ENCODE peak calls at places on chromosomes 11 and 22, in nine cellular contexts. B is IMR-90, T is prostate gland, Q is right lobe of liver, S is body of pancreas, J is transverse colon, W is spleen, M is endothelial cell of umbilical vein, P is thyroid gland. H is an unnamed sample. For H3K9me3, the result is how much of the 10 kb centered on the place peaks cover.

GRCh38 chr11:75105462-75105925 is 8.8 kb upstream of the OR2AT4 start:
- DNase-seq in B (no peak), T (no peak), Q (no peak), S (no peak), J (no peak), W (no peak), M (no peak), P (no peak), H (no peak)

GRCh38 chr11:77144196-77144853 is 16.3 kb downstream of the MYO7A start:
- DNase-seq in B (no peak), T (no peak), Q (no peak), S (no peak), J (no peak), W (no peak), M (no peak), P (no peak), H (no peak)

GRCh38 chr11:24064309-24064903 is 432.4 kb upstream of the LUZP2 start:
- DNase-seq in B (no peak), T (no peak), Q (no peak), S (no peak), J (no peak), W (no peak), M (no peak), P (no peak), H (no peak)

GRCh38 chr11:31240340-31240904 is 129.1 kb downstream of the DCDC1 start:
- DNase-seq in B (peak), T (peak), Q (no peak), S (peak), J (no peak), W (no peak), M (peak), P (peak), H (no peak)

GRCh38 chr11:78821371-78822306 is 247.0 kb upstream of the NARS2 start:
- DNase-seq in B (peak), T (no peak), Q (no peak), S (no peak), J (no peak), W (no peak), M (no peak), P (no peak), H (no peak)

GRCh38 chr22:35966314-35967045 is 62.1 kb downstream of the RBFOX2 start:
- DNase-seq in B (peak), T (no peak), Q (no peak), S (no peak), J (no peak), W (no peak), M (no peak), P (no peak), H (no peak)

GRCh38 chr11:108983621-108984020 is 318.8 kb downstream of the DDX10 start:
- DNase-seq in B (no peak), T (no peak), Q (no peak), S (no peak), J (no peak), W (no peak), M (no peak), P (no peak), H (no peak)

GRCh38 chr11:12539570-12539969 is 134.7 kb upstream of the TEAD1 start:
- DNase-seq in B (peak), T (no peak), Q (no peak), S (no peak), J (no peak), W (no peak), M (peak), P (no peak), H (no peak)

GRCh38 chr22:23230348-23231068 is 50.2 kb downstream of the BCR start:
- DNase-seq in B (no peak), T (no peak), Q (no peak), S (no peak), J (no peak), W (peak), M (no peak), P (no peak), H (no peak)

GRCh38 chr11:128472128-128473110 is 114.9 kb downstream of the ETS1 start:
- DNase-seq in B (peak), T (no peak), Q (no peak), S (no peak), J (no peak), W (no peak), M (peak), P (no peak), H (no peak)

GRCh38 chr11:35237860-35238715 is 99.1 kb downstream of the CD44 start:
- DNase-seq in B (no peak), T (no peak), Q (no peak), S (peak), J (peak), W (no peak), M (peak), P (peak), H (peak)

GRCh38 chr22:17802411-17802810 is 28.1 kb upstream of the BID start:
- DNase-seq in B (no peak), T (no peak), Q (no peak), S (no peak), J (no peak), W (no peak), M (no peak), P (no peak), H (no peak)

GRCh38 chr22:43945632-43946390 is 9.4 kb upstream of the SAMM50 start:
- DNase-seq in B (peak), T (peak), Q (peak), S (peak), J (peak), W (peak), M (peak), P (peak), H (peak)

GRCh38 chr22:31776231-31776630 is 22.4 kb downstream of the DEPDC5 start:
- DNase-seq in B (no peak), T (no peak), Q (no peak), S (no peak), J (no peak), W (no peak), M (peak), P (no peak), H (no peak)

GRCh38 chr22:39679652-39680051 is 109.1 kb downstream of the CACNA1I start:
- DNase-seq in B (no peak), T (no peak), Q (no peak), S (no peak), J (no peak), W (no peak), M (no peak), P (no peak), H (no peak)

GRCh38 chr11:46055371-46055770 is 65.9 kb downstream of the PHF21A start:
- DNase-seq in B (peak), T (no peak), Q (no peak), S (no peak), J (no peak), W (no peak), M (no peak), P (no peak), H (no peak)

GRCh38 chr11:61869636-61870428 is 21.5 kb downstream of the FADS3 start:
- DNase-seq in B (no peak), T (no peak), Q (no peak), S (no peak), J (no peak), W (no peak), M (no peak), P (no peak), H (no peak)

GRCh38 chr11:109707411-109707810 is 285.4 kb downstream of the C11orf87 start:
- DNase-seq in B (no peak), T (no peak), Q (no peak), S (no peak), J (no peak), W (no peak), M (no peak), P (no peak), H (no peak)

GRCh38 chr11:75654314-75654713 is 14.5 kb downstream of the MAP6 start:
- DNase-seq in B (peak), T (no peak), Q (no peak), S (no peak), J (no peak), W (no peak), M (no peak), P (no peak), H (no peak)

GRCh38 chr11:119192111-119192510 is 6.8 kb downstream of the NHERF4 start:
- DNase-seq in B (no peak), T (no peak), Q (no peak), S (no peak), J (no peak), W (peak), M (no peak), P (no peak), H (no peak)

GRCh38 chr11:129190087-129190486 is 2.0 kb downstream of the ARHGAP32 start:
- DNase-seq in B (no peak), T (no peak), Q (no peak), S (no peak), J (peak), W (no peak), M (no peak), P (no peak), H (no peak)

GRCh38 chr11:123718075-123718868 is 23.2 kb downstream of the ZNF202 start:
- DNase-seq in B (no peak), T (no peak), Q (no peak), S (no peak), J (no peak), W (no peak), M (no peak), P (no peak), H (no peak)

GRCh38 chr11:127567237-127567932 is 566.8 kb upstream of the KIRREL3 start:
- DNase-seq in B (no peak), T (no peak), Q (no peak), S (no peak), J (no peak), W (no peak), M (no peak), P (no peak), H (no peak)

GRCh38 chr11:8841899-8842298 is 69.1 kb upstream of the AKIP1 start:
- DNase-seq in B (peak), T (no peak), Q (no peak), S (no peak), J (no peak), W (no peak), M (peak), P (no peak), H (no peak)

GRCh38 chr11:96334219-96334618 is 8.8 kb downstream of the MAML2 start:
- DNase-seq in B (no peak), T (no peak), Q (no peak), S (no peak), J (no peak), W (no peak), M (no peak), P (no peak), H (no peak)

GRCh38 chr11:133843454-133843987 is 1.8 kb downstream of the SPATA19 start:
- DNase-seq in B (no peak), T (no peak), Q (no peak), S (no peak), J (no peak), W (no peak), M (no peak), P (peak), H (no peak)

GRCh38 chr11:11584446-11584810 is 37.4 kb downstream of the GALNT18 start:
- DNase-seq in B (peak), T (no peak), Q (no peak), S (no peak), J (no peak), W (no peak), M (no peak), P (peak), H (no peak)

GRCh38 chr11:83070878-83071640 is 638 bp downstream of the RAB30 start:
- DNase-seq in B (peak), T (peak), Q (peak), S (peak), J (peak), W (peak), M (no peak), P (peak), H (peak)

GRCh38 chr11:2797181-2797711 is 88.3 kb downstream of the CDKN1C start:
- DNase-seq in B (no peak), T (peak), Q (peak), S (peak), J (peak), W (peak), M (no peak), P (peak), H (peak)

GRCh38 chr11:75597636-75598035 is 35.6 kb downstream of the SERPINH1 start:
- DNase-seq in B (no peak), T (no peak), Q (no peak), S (no peak), J (no peak), W (no peak), M (peak), P (no peak), H (no peak)

GRCh38 chr11:2700415-2701211 is 819 bp upstream of the KCNQ1OT1 start:
- DNase-seq in B (no peak), T (peak), Q (peak), S (peak), J (peak), W (peak), M (peak), P (peak), H (peak)

GRCh38 chr11:77322506-77322905 is 21.0 kb upstream of the GDPD4 start:
- DNase-seq in B (peak), T (no peak), Q (no peak), S (peak), J (no peak), W (no peak), M (no peak), P (peak), H (no peak)

GRCh38 chr22:24412274-24412673 is 15.1 kb upstream of the ADORA2A start:
- DNase-seq in B (no peak), T (no peak), Q (no peak), S (no peak), J (no peak), W (no peak), M (no peak), P (no peak), H (peak)

GRCh38 chr22:47784367-47784983 is 1022.0 kb downstream of the TBC1D22A start:
- DNase-seq in B (no peak), T (no peak), Q (no peak), S (no peak), J (no peak), W (peak), M (no peak), P (no peak), H (no peak)

GRCh38 chr11:64284048-64284961 is at the start of gene BAD:
- DNase-seq in B (peak), T (peak), Q (peak), S (peak), J (peak), W (peak), M (peak), P (peak), H (peak)
- TF ChIP-seq POLR2A in B (peak), T (peak), Q (peak), S (peak), J (peak), W (no peak), M (peak), P (no peak), H (peak)

DNA sequence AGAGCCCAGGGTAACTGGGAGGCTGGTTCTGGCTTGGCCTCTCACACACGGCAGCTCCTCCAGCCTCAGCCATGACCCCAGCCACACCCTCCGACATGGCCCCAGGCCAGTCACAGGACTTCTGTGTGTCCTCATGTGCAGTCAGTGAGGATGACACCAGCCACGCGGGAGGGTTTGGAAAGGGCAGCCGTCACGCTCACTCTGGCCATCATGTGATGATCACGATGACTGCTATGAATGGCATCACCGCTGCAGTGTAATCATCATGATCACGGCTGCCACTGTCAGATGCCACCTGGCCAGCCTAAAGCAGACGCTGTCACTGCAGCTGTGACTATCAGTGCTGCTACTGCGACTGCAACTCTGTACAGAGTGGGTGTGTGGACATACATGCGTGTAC is 640.9 kb downstream of the BRD1 start:
- DNase-seq in B (no peak), T (no peak), Q (no peak), S (no peak), J (no peak), W (peak), M (no peak), P (no peak), H (peak)
- H3K9me3 ChIP-seq in B (half or more), T (under half), Q (under half), S (under half), J (under half), W (under half), M (under half), P (under half), H (under half)

DNA sequence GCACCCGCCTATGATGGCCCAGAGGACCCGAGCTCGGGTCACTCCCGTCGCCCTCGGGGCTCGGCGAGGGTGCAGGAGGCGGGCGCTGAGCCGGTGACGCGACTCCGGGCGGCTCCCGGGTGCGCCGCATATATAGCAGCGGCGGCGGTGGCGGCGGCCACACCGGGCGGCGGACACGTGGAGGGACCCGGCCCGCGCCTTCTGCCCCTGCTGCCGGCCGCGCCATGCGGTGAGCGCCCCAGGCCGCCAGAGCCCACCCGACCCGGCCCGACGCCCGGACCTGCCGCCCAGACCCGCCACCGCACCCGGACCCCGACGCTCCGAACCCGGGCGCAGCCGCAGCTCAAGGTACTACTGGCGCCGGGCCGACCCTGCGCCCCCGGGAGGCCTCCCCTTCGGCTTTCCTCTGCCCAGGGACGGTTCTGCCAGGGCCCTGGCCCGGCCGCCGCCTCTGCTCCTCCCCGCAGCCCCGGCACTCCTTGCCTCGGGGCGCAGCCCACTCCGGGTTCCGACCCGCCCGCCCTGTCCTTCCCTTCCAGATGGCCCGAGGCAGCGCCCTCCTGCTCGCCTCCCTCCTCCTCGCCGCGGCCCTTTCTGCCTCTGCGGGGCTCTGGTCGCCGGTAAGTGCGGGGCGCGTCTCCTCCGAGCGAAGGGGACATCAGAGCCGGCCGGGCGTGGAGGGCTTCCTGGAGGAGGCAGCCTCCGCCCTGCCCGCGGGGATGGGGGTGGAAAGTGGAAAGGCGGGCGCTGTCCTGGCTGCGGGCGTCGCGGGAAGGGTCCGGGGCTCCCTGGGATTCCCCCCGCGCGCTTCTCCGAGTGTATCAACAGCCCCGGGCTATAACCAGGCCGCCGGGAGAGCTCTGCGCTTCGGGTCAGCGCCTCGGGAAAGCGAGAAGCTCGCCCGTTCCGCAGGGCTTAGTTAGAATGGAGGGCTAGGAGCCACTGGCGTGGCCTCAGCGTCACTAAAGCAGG is at the start of gene GAL:
- DNase-seq in B (no peak), T (no peak), Q (no peak), S (no peak), J (no peak), W (no peak), M (no peak), P (no peak), H (no peak)
- TF ChIP-seq POLR2A in B (no peak), T (no peak), Q (no peak), S (no peak), J (no peak), W (no peak), M (no peak), P (no peak), H (no peak)

DNA sequence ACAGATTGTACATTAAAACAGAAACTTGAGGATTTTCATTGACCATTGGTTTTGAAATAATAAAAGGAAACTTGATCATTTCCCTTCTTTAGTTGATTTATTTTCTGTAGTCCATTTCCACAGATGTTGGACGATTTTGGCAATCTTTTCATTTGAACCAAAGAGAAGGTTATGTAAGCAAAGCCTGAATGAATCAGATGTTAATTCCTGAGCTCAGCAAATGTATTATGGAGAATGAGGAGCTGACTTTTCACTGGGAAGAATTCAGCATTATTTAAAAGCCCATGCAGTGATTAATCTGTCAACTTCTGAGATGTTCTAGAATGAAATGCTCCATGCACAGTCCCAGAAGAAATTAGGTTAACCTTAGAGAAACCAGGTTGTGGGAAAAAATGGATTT is 29.0 kb downstream of the ELMOD1 start:
- DNase-seq in B (peak), T (no peak), Q (no peak), S (no peak), J (no peak), W (no peak), M (peak), P (no peak), H (no peak)
- H3K9me3 ChIP-seq in B (under half), T (under half), Q (under half), S (under half), J (under half), W (under half), M (under half), P (under half), H (under half)

GRCh38 chr11:15651033-15651432 is 536.3 kb downstream of the INSC start:
- DNase-seq in B (no peak), T (no peak), Q (no peak), S (no peak), J (no peak), W (no peak), M (no peak), P (no peak), H (no peak)

GRCh38 chr11:15651782-15652181 is 537.1 kb downstream of the INSC start:
- DNase-seq in B (no peak), T (no peak), Q (no peak), S (no peak), J (no peak), W (no peak), M (no peak), P (no peak), H (no peak)

GRCh38 chr11:15649371-15650104 is 534.8 kb downstream of the INSC start:
- DNase-seq in B (peak), T (no peak), Q (no peak), S (no peak), J (no peak), W (no peak), M (no peak), P (no peak), H (no peak)

GRCh38 chr11:15653191-15653590 is 538.5 kb downstream of the INSC start:
- DNase-seq in B (no peak), T (no peak), Q (no peak), S (no peak), J (no peak), W (no peak), M (no peak), P (no peak), H (no peak)

DNA sequence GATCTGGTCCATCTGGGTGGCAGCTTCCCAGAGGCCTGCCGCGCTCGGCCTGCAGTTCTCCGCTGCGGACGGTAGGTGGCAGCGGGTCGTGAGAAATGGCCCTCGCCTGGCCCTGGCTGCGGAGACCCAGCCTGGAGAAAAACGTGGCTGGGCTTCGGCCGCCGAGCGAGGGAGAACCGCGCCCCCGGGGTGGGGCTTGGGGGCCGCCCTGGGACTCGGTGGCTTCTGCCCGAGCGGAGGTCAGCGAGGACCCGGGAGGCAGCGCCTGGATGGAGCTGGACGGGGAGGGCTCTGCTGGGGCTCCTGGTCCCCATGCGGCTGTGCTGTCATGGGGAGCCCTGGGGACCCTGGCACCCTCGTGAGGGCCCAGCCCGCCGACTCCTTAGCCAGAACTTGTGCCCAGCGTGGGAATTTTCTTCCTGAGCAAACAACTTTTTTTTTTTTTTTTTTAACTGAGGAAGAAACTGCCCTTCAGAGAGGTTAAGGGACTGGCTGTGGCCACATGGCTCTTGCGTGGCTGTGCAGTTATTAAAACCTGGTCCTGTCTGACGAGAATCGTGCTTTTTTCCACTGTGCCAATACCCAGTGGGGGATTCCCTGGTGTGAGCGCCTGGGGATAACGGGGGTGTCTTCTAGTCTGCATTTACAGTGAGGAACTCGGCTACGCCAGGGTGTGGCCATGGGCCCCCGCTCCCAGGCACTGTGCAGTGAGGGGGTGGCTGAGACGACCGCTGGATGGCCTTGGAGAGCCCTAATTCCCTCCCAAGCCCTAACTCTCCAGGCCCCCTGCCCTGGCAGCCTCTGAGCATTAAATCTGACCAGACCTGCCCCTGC is 535.6 kb downstream of the INSC start:
- DNase-seq in B (peak), T (peak), Q (peak), S (peak), J (peak), W (peak), M (peak), P (peak), H (peak)
- TF ChIP-seq POLR2A in B (peak), T (no peak), Q (no peak), S (peak), J (no peak), W (no peak), M (no peak), P (no peak), H (no peak)

H was measured in Peyer's patch.